ENCODE peak calls at places on chromosomes 1 and 21, in eight cellular contexts. F is stimulated activated naive CD4-positive, alpha-beta T cell treated with Interleukin-2 at 50 U/mL for 16 hours; K is GM23338; D is mucosa of gallbladder; Q is C1 segment of cervical spinal cord; O is ACHN; U is NCI-H748 treated with DMSO at 0.1 percent for 48 hours; R is kidney tubule cell. J is an unnamed sample.

GRCh38 chr1:81834921-81835698 is 34.4 kb downstream of the ADGRL2 start:
- DNase-seq in F (no peak), K (no peak), D (no peak), Q (no peak), O (no peak), U (no peak), R (peak; percentile 32), J (no peak)

GRCh38 chr1:100530141-100530540 is 7.8 kb upstream of the GPR88 start:
- DNase-seq in F (no peak), K (no peak), D (no peak), Q (no peak), O (no peak), U (no peak), R (no peak), J (no peak)

GRCh38 chr1:1116701-1117468 is 996 bp upstream of the C1orf159 start:
- DNase-seq in F (no peak), K (peak; percentile 50), D (no peak), Q (no peak), O (peak; percentile 6), U (no peak), R (peak; percentile 19), J (no peak)

GRCh38 chr1:201537467-201537866 is 1.5 kb upstream of the NAV1 start:
- DNase-seq in F (no peak), K (no peak), D (no peak), Q (no peak), O (no peak), U (no peak), R (no peak), J (no peak)

GRCh38 chr1:115314765-115315164 is 23.3 kb downstream of the NGF start:
- DNase-seq in F (no peak), K (peak; percentile 31), D (no peak), Q (no peak), O (no peak), U (peak; percentile 55), R (peak; percentile 86), J (no peak)

GRCh38 chr1:246267896-246268295 is 239.2 kb downstream of the SMYD3 start:
- DNase-seq in F (no peak), K (peak; percentile 41), D (no peak), Q (no peak), O (no peak), U (no peak), R (no peak), J (no peak)

GRCh38 chr1:204407314-204407971 is 4.2 kb downstream of the PPP1R15B start:
- DNase-seq in F (no peak), K (no peak), D (no peak), Q (no peak), O (no peak), U (no peak), R (no peak), J (no peak)

GRCh38 chr1:1199961-1200875 is 6.2 kb downstream of the TNFRSF18 start:
- DNase-seq in F (no peak), K (peak; percentile 5), D (no peak), Q (no peak), O (no peak), U (no peak), R (no peak), J (no peak)

GRCh38 chr1:224482619-224483018 is 48.0 kb upstream of the WDR26 start:
- DNase-seq in F (no peak), K (no peak), D (no peak), Q (no peak), O (no peak), U (no peak), R (peak; percentile 38), J (no peak)

GRCh38 chr1:72075411-72075810 is 206.9 kb downstream of the NEGR1 start:
- DNase-seq in F (no peak), K (no peak), D (no peak), Q (no peak), O (no peak), U (no peak), R (no peak), J (no peak)

GRCh38 chr1:94036721-94037120 is 84.2 kb downstream of the ABCA4 start:
- DNase-seq in F (no peak), K (no peak), D (no peak), Q (no peak), O (no peak), U (no peak), R (no peak), J (no peak)

GRCh38 chr1:207603777-207604176 is 41.2 kb upstream of the CR1L start:
- DNase-seq in F (no peak), K (no peak), D (no peak), Q (no peak), O (no peak), U (no peak), R (no peak), J (no peak)

GRCh38 chr1:46639547-46639946 is 22.9 kb upstream of the MOB3C start:
- DNase-seq in F (no peak), K (no peak), D (no peak), Q (no peak), O (no peak), U (no peak), R (no peak), J (no peak)

GRCh38 chr1:180415985-180416633 is 86.3 kb downstream of the ACBD6 start:
- DNase-seq in F (no peak), K (peak; percentile 66), D (no peak), Q (no peak), O (peak; percentile 47), U (peak; percentile 31), R (peak; percentile 54), J (peak; percentile 49)

GRCh38 chr1:148374101-148374500 is 109.0 kb downstream of the PPIAL4G start:
- DNase-seq in F (no peak), K (no peak), D (no peak), Q (no peak), O (no peak), U (no peak), R (no peak), J (no peak)

GRCh38 chr1:15290382-15290781 is 43.4 kb downstream of the FHAD1 start:
- DNase-seq in F (peak; percentile 2), K (no peak), D (no peak), Q (no peak), O (no peak), U (no peak), R (no peak), J (no peak)

GRCh38 chr1:225290244-225290643 is 137.6 kb downstream of the LBR start:
- DNase-seq in F (no peak), K (no peak), D (no peak), Q (no peak), O (no peak), U (no peak), R (no peak), J (no peak)

GRCh38 chr1:206049293-206049692 is 3.7 kb upstream of the RHEX start:
- DNase-seq in F (no peak), K (no peak), D (no peak), Q (no peak), O (no peak), U (no peak), R (no peak), J (no peak)

GRCh38 chr1:52683367-52683940 is 14.7 kb downstream of the COA7 start:
- DNase-seq in F (no peak), K (no peak), D (no peak), Q (no peak), O (no peak), U (no peak), R (no peak), J (no peak)

GRCh38 chr1:175978476-175978875 is 228.6 kb downstream of the COP1 start:
- DNase-seq in F (no peak), K (no peak), D (no peak), Q (no peak), O (no peak), U (no peak), R (no peak), J (no peak)

GRCh38 chr1:202210370-202210769 is 16.8 kb downstream of the LGR6 start:
- DNase-seq in F (no peak), K (peak; percentile 53), D (no peak), Q (no peak), O (no peak), U (no peak), R (peak; percentile 21), J (no peak)

GRCh38 chr1:52668711-52669110 is 29.4 kb downstream of the COA7 start:
- DNase-seq in F (no peak), K (no peak), D (no peak), Q (no peak), O (no peak), U (no peak), R (peak; percentile 55), J (no peak)

GRCh38 chr1:183609313-183609712 is 19.1 kb upstream of the NCF2 start:
- DNase-seq in F (no peak), K (peak; percentile 31), D (peak; percentile 41), Q (peak; percentile 47), O (peak; percentile 75), U (no peak), R (peak; percentile 87), J (no peak)

GRCh38 chr1:168163670-168164069 is 15.1 kb upstream of the TIPRL start:
- DNase-seq in F (no peak), K (no peak), D (no peak), Q (no peak), O (no peak), U (no peak), R (no peak), J (no peak)

GRCh38 chr1:169012416-169012815 is 94.1 kb upstream of the ATP1B1 start:
- DNase-seq in F (no peak), K (no peak), D (no peak), Q (no peak), O (no peak), U (no peak), R (no peak), J (no peak)

GRCh38 chr1:6745073-6745472 is 40.2 kb upstream of the CAMTA1 start:
- DNase-seq in F (peak; percentile 56), K (no peak), D (no peak), Q (no peak), O (no peak), U (no peak), R (no peak), J (no peak)

GRCh38 chr1:8348777-8349472 is 31.0 kb downstream of the SLC45A1 start:
- DNase-seq in F (peak; percentile 60), K (peak; percentile 83), D (peak; percentile 58), Q (peak; percentile 37), O (peak; percentile 48), U (peak; percentile 11), R (peak; percentile 66), J (peak; percentile 73)

GRCh38 chr1:41678141-41678878 is 193.8 kb upstream of the EDN2 start:
- DNase-seq in F (no peak), K (no peak), D (peak; percentile 40), Q (no peak), O (no peak), U (no peak), R (no peak), J (no peak)

GRCh38 chr21:32861871-32862270 is 90.3 kb upstream of the PAXBP1 start:
- DNase-seq in F (no peak), K (no peak), D (no peak), Q (no peak), O (no peak), U (no peak), R (no peak), J (no peak)

GRCh38 chr1:23098463-23099170 is 70.0 kb downstream of the LUZP1 start:
- DNase-seq in F (peak; percentile 24), K (peak; percentile 89), D (peak; percentile 69), Q (peak; percentile 41), O (peak; percentile 71), U (peak; percentile 45), R (peak; percentile 74), J (peak; percentile 33)

GRCh38 chr1:109850194-109850593 is 60.5 kb upstream of the CSF1 start:
- DNase-seq in F (no peak), K (no peak), D (no peak), Q (no peak), O (no peak), U (no peak), R (no peak), J (no peak)

GRCh38 chr1:32337855-32338636 is 2.0 kb upstream of the MARCKSL1 start:
- DNase-seq in F (no peak), K (no peak), D (no peak), Q (peak; percentile 83), O (no peak), U (no peak), R (peak; percentile 64), J (no peak)

GRCh38 chr1:219379691-219380090 is 206.0 kb downstream of the LYPLAL1 start:
- DNase-seq in F (no peak), K (no peak), D (no peak), Q (no peak), O (no peak), U (no peak), R (peak; percentile 45), J (no peak)

GRCh38 chr1:92051948-92052347 is 22.2 kb downstream of the EPHX4 start:
- DNase-seq in F (no peak), K (no peak), D (no peak), Q (no peak), O (no peak), U (no peak), R (no peak), J (no peak)